ENCODE peak calls at places on chromosome 18, in six cellular contexts. A is amniotic stem cell; O is activated CD8-positive, alpha-beta memory T cell treated with anti-CD3 and anti-CD28 coated beads, Interleukin-2, amount 50 U/mL, for 48 hours; F is effector CD8-positive, alpha-beta T cell; V is naive thymus-derived CD8-positive, alpha-beta T cell; T is stimulated activated CD8-positive, alpha-beta memory T cell treated with anti-CD3 and anti-CD28 coated beads, Interleukin-15, amount 100 ng/mL, for 24 hours. W is an unnamed sample.
A peak's percentile ranks its signal among the peaks of the same experiment; 100 is the strongest.

GRCh38 chr18:47480166-47480565 is 228.7 kb upstream of the SKOR2 start:
- DNase-seq in V (no peak), F (no peak), A (no peak), T (no peak), O (no peak), W (no peak)

GRCh38 chr18:74333091-74333490 is 17.5 kb downstream of the C18orf63 start:
- DNase-seq in V (no peak), F (no peak), O (no peak), A (no peak), T (no peak), W (no peak)

GRCh38 chr18:53268455-53268854 is 928.5 kb downstream of the DCC start:
- DNase-seq in F (no peak), V (no peak), T (no peak), O (no peak), A (no peak), W (no peak)

GRCh38 chr18:37335337-37335736 is 230.3 kb downstream of the CELF4 start:
- DNase-seq in A (no peak), O (no peak), V (no peak), F (no peak), T (no peak), W (no peak)

GRCh38 chr18:55323051-55323994 is 264.7 kb downstream of the TCF4 start:
- DNase-seq in F (no peak), O (no peak), A (no peak), V (no peak), T (no peak), W (no peak)

GRCh38 chr18:59923539-59924196 is 23.9 kb downstream of the PMAIP1 start:
- DNase-seq in V (no peak), F (no peak), O (no peak), T (no peak), A (no peak), W (no peak)

GRCh38 chr18:48814490-48815181 is 136.1 kb downstream of the SMAD7 start:
- DNase-seq in F (no peak), O (peak; percentile 50), V (no peak), T (no peak), A (no peak), W (no peak)

GRCh38 chr18:68275616-68276015 is 439.3 kb downstream of the TMX3 start:
- DNase-seq in O (no peak), T (no peak), V (no peak), A (peak; percentile 40), F (no peak), W (no peak)

GRCh38 chr18:77071711-77072292 is 60.8 kb downstream of the MBP start:
- DNase-seq in V (peak; percentile 83), F (peak; percentile 30), T (no peak), O (peak; percentile 57), A (peak; percentile 83), W (peak; percentile 49)

GRCh38 chr18:7855051-7855450 is 287.9 kb downstream of the PTPRM start:
- DNase-seq in F (no peak), O (no peak), V (no peak), T (no peak), A (no peak), W (no peak)

GRCh38 chr18:59139291-59139614 is 431 bp upstream of the SEC11C start:
- DNase-seq in V (peak; percentile 92), F (peak; percentile 87), O (peak; percentile 94), A (peak; percentile 84), T (peak; percentile 79), W (peak; percentile 83)

GRCh38 chr18:3360211-3360610 is 89.8 kb upstream of the TGIF1 start:
- DNase-seq in T (no peak), A (no peak), F (no peak), O (no peak), V (no peak), W (no peak)

GRCh38 chr18:14976736-14977430 is 228.9 kb downstream of the ANKRD30B start:
- DNase-seq in O (no peak), F (no peak), A (no peak), T (no peak), V (no peak), W (peak; percentile 59)

GRCh38 chr18:907171-907879 is 2.7 kb downstream of the ADCYAP1 start:
- DNase-seq in T (no peak), F (no peak), V (no peak), O (peak; percentile 57), A (no peak), W (no peak)

GRCh38 chr18:961644-962355 is 57.1 kb downstream of the ADCYAP1 start:
- DNase-seq in T (peak; percentile 17), O (peak; percentile 80), F (peak; percentile 3), V (peak; percentile 7), A (no peak), W (peak; percentile 15)

GRCh38 chr18:74073957-74074356 is 73.7 kb downstream of the FBXO15 start:
- DNase-seq in T (no peak), O (no peak), V (no peak), F (no peak), A (no peak), W (no peak)

GRCh38 chr18:6731197-6731596 is 1.7 kb downstream of the ARHGAP28 start:
- DNase-seq in A (peak; percentile 27), T (no peak), F (no peak), V (no peak), O (no peak), W (no peak)

GRCh38 chr18:55328301-55328700 is 259.7 kb downstream of the TCF4 start:
- DNase-seq in T (no peak), A (no peak), V (no peak), F (no peak), O (no peak), W (no peak)

GRCh38 chr18:76578571-76579300 is 83.7 kb upstream of the ZNF516 start:
- DNase-seq in O (no peak), T (no peak), A (no peak), F (no peak), V (no peak), W (no peak)

GRCh38 chr18:76468345-76469275 is 26.4 kb downstream of the ZNF516 start:
- DNase-seq in T (no peak), V (no peak), A (no peak), F (no peak), O (peak; percentile 35), W (no peak)

GRCh38 chr18:45139478-45139877 is 458.8 kb downstream of the SETBP1 start:
- DNase-seq in T (no peak), A (no peak), O (no peak), F (no peak), V (no peak), W (no peak)

GRCh38 chr18:69380324-69380723 is 20.4 kb upstream of the DOK6 start:
- DNase-seq in V (no peak), T (no peak), O (no peak), F (no peak), A (no peak), W (no peak)

GRCh38 chr18:71625691-71626090 is 918.5 kb downstream of the CBLN2 start:
- DNase-seq in V (no peak), F (no peak), O (no peak), T (no peak), A (no peak), W (no peak)

GRCh38 chr18:74083071-74083954 is 64.3 kb downstream of the FBXO15 start:
- DNase-seq in T (no peak), A (no peak), F (no peak), O (no peak), V (no peak), W (no peak)

GRCh38 chr18:46072959-46073358 is 899 bp upstream of the PSTPIP2 start:
- DNase-seq in V (no peak), F (no peak), A (no peak), O (no peak), T (no peak), W (no peak)

GRCh38 chr18:11276678-11277077 is 127.3 kb upstream of the PIEZO2 start:
- DNase-seq in A (no peak), V (no peak), O (no peak), F (no peak), T (no peak), W (no peak)

GRCh38 chr18:10059610-10060468 is 146.0 kb downstream of the VAPA start:
- DNase-seq in F (no peak), V (no peak), T (no peak), O (no peak), A (no peak), W (no peak)

GRCh38 chr18:38923136-38923535 is 1357.5 kb upstream of the CELF4 start:
- DNase-seq in T (no peak), F (no peak), V (no peak), A (no peak), O (no peak), W (no peak)

GRCh38 chr18:58105908-58106673 is 62.1 kb downstream of the NEDD4L start:
- DNase-seq in F (no peak), A (no peak), V (no peak), T (no peak), O (no peak), W (no peak)